ENCODE peak calls at places on chromosomes 6 and 20, in seven cellular contexts. One of them, this sample, is unnamed.

GRCh38 chr20:58722877-58723627 is 30.5 kb downstream of the NPEPL1 start:
- DNase-seq in IMR-90: no peak
- DNase-seq in foreskin fibroblast: no peak
- DNase-seq in heart left ventricle: no peak
- DNase-seq in neural progenitor cell: no peak
- DNase-seq in GM23338: no peak
- DNase-seq in heart right ventricle: no peak
- DNase-seq in this sample: no peak

GRCh38 chr6:73565767-73566485 is 45.1 kb upstream of the EEF1A1 start:
- DNase-seq in foreskin fibroblast: no peak
- DNase-seq in heart right ventricle: no peak
- DNase-seq in neural progenitor cell: peak
- DNase-seq in GM23338: peak
- DNase-seq in heart left ventricle: no peak
- DNase-seq in IMR-90: peak
- DNase-seq in this sample: peak

GRCh38 chr6:118748311-118749062 is 97.1 kb upstream of the CEP85L start:
- DNase-seq in GM23338: peak
- DNase-seq in heart right ventricle: peak
- DNase-seq in foreskin fibroblast: peak
- DNase-seq in heart left ventricle: no peak
- DNase-seq in IMR-90: peak
- DNase-seq in neural progenitor cell: peak
- DNase-seq in this sample: no peak

GRCh38 chr20:1336699-1337387 is 7.9 kb upstream of the SDCBP2 start:
- DNase-seq in heart left ventricle: peak
- DNase-seq in GM23338: peak
- DNase-seq in IMR-90: no peak
- DNase-seq in foreskin fibroblast: no peak
- DNase-seq in neural progenitor cell: no peak
- DNase-seq in heart right ventricle: peak
- DNase-seq in this sample: peak

GRCh38 chr6:37272834-37273566 is 15.1 kb upstream of the TMEM217 start:
- DNase-seq in neural progenitor cell: no peak
- DNase-seq in heart left ventricle: no peak
- DNase-seq in foreskin fibroblast: no peak
- DNase-seq in heart right ventricle: no peak
- DNase-seq in GM23338: no peak
- DNase-seq in IMR-90: no peak
- DNase-seq in this sample: no peak

GRCh38 chr6:144566868-144567615 is 281.9 kb downstream of the UTRN start:
- DNase-seq in heart right ventricle: no peak
- DNase-seq in heart left ventricle: no peak
- DNase-seq in neural progenitor cell: no peak
- DNase-seq in GM23338: no peak
- DNase-seq in foreskin fibroblast: no peak
- DNase-seq in IMR-90: no peak
- DNase-seq in this sample: no peak

GRCh38 chr6:33744001-33744848 is 2.5 kb downstream of the IP6K3 start:
- DNase-seq in heart right ventricle: peak
- DNase-seq in IMR-90: peak
- DNase-seq in neural progenitor cell: peak
- DNase-seq in GM23338: peak
- DNase-seq in heart left ventricle: peak
- DNase-seq in foreskin fibroblast: peak
- DNase-seq in this sample: peak

GRCh38 chr20:50597406-50597969 is 87.3 kb downstream of the PTPN1 start:
- DNase-seq in neural progenitor cell: no peak
- DNase-seq in heart left ventricle: no peak
- DNase-seq in IMR-90: no peak
- DNase-seq in foreskin fibroblast: no peak
- DNase-seq in GM23338: no peak
- DNase-seq in heart right ventricle: no peak
- DNase-seq in this sample: no peak

GRCh38 chr6:110689275-110689935 is 125.9 kb downstream of the CDK19 start:
- DNase-seq in neural progenitor cell: no peak
- DNase-seq in GM23338: peak
- DNase-seq in foreskin fibroblast: no peak
- DNase-seq in IMR-90: no peak
- DNase-seq in heart right ventricle: no peak
- DNase-seq in heart left ventricle: no peak
- DNase-seq in this sample: no peak

GRCh38 chr20:20521736-20522135 is 153.8 kb downstream of the INSM1 start:
- DNase-seq in IMR-90: no peak
- DNase-seq in neural progenitor cell: no peak
- DNase-seq in GM23338: no peak
- DNase-seq in foreskin fibroblast: no peak
- DNase-seq in heart left ventricle: no peak
- DNase-seq in heart right ventricle: no peak
- DNase-seq in this sample: no peak

GRCh38 chr6:5142915-5143314 is 57.8 kb downstream of the PPP1R3G start:
- DNase-seq in heart right ventricle: no peak
- DNase-seq in IMR-90: peak
- DNase-seq in neural progenitor cell: no peak
- DNase-seq in foreskin fibroblast: no peak
- DNase-seq in GM23338: no peak
- DNase-seq in heart left ventricle: no peak
- DNase-seq in this sample: no peak

GRCh38 chr6:113489946-113490345 is 367.2 kb upstream of the MARCKS start:
- DNase-seq in heart left ventricle: no peak
- DNase-seq in IMR-90: no peak
- DNase-seq in neural progenitor cell: no peak
- DNase-seq in foreskin fibroblast: no peak
- DNase-seq in GM23338: no peak
- DNase-seq in heart right ventricle: no peak
- DNase-seq in this sample: no peak

GRCh38 chr6:70956451-70957283 is at the start of gene B3GAT2:
- DNase-seq in IMR-90: peak
- DNase-seq in neural progenitor cell: peak
- DNase-seq in foreskin fibroblast: peak
- DNase-seq in heart left ventricle: peak
- DNase-seq in GM23338: peak
- DNase-seq in heart right ventricle: no peak
- DNase-seq in this sample: peak

GRCh38 chr20:610130-611046 is at the start of gene TCF15:
- DNase-seq in foreskin fibroblast: no peak
- DNase-seq in neural progenitor cell: peak
- DNase-seq in heart right ventricle: peak
- DNase-seq in IMR-90: no peak
- DNase-seq in heart left ventricle: peak
- DNase-seq in GM23338: peak
- DNase-seq in this sample: peak

GRCh38 chr6:167984144-167984719 is 13.2 kb upstream of the KIF25 start:
- DNase-seq in neural progenitor cell: peak
- DNase-seq in heart right ventricle: no peak
- DNase-seq in foreskin fibroblast: no peak
- DNase-seq in IMR-90: no peak
- DNase-seq in GM23338: no peak
- DNase-seq in heart left ventricle: no peak
- DNase-seq in this sample: no peak

DNA sequence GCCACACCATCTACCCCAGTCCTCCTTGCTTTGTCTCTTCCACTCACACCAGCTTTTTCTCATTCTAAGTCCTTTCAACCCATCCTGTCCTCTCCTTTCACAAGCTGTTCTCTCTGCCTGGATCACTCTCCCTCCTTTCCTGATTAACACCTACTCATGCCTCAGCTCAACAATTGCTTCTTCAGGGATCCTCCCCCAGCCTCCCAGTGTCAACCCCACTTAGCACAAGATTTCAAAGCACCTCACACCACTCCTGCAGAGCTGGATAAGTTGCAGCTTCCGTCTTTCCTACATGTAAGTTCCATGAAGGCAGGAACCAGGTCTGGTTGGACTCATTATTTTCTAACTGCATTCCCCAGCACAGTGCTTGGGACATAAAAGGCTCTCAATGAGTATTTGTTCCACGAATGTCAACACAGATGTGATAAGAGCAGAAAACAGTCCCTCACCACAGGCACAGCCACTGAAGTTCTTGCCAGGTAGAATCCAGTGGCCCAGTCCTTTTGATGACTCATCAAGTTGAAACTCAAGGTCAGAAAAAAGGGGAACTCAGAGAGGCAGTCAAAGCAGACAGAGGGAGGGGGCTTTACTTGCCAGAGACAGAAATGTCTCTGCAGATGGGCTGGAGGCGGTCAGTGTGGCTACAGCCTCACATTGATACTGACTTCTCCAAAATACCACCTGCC is 193.4 kb upstream of the PRDM1 start:
- DNase-seq in heart right ventricle: no peak
- DNase-seq in heart left ventricle: no peak
- DNase-seq in GM23338: no peak
- DNase-seq in foreskin fibroblast: no peak
- DNase-seq in IMR-90: no peak
- DNase-seq in neural progenitor cell: no peak
- DNase-seq in this sample: no peak
- TF ChIP-seq CTCF in heart right ventricle: no peak
- TF ChIP-seq CTCF in heart left ventricle: no peak
- TF ChIP-seq CTCF in GM23338: no peak
- TF ChIP-seq CTCF in foreskin fibroblast: no peak
- TF ChIP-seq CTCF in IMR-90: no peak
- TF ChIP-seq CTCF in neural progenitor cell: no peak
- TF ChIP-seq CTCF in this sample: no peak

DNA sequence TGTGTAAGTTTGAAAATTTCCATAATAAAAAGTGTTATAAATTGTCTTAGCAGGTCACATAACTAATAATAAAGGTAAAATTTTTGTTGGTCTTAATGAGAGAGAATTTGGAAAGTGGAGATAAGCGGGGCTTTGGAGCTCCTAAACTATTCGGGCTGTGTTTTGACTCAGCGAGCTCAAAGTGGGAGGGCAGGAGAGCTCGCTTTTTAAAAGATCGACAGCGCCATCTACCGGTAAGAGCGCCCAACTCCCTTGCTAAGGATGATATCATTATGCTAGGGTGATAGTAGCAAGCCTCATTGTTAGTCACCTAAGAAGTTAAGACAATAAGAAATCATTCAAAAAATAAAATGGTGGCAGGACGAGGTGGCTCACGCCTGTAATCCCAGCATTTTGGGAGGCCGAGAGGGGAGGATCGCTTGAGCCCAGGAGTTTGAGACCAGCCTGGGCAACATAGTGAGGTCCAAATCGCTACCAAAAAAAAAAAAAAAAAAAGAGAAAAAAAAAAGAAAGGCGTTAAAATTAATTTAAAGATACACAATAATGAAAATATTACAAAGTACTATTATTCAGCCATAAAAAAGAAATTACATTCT is 24.8 kb downstream of the C6orf15 start:
- DNase-seq in foreskin fibroblast: peak
- DNase-seq in IMR-90: peak
- DNase-seq in neural progenitor cell: peak
- DNase-seq in GM23338: peak
- DNase-seq in heart left ventricle: peak
- DNase-seq in heart right ventricle: peak
- DNase-seq in this sample: peak
- H3K4me3 ChIP-seq in foreskin fibroblast: no peak
- H3K4me3 ChIP-seq in IMR-90: no peak
- H3K4me3 ChIP-seq in neural progenitor cell: no peak
- H3K4me3 ChIP-seq in GM23338: no peak
- H3K4me3 ChIP-seq in heart left ventricle: no peak
- H3K4me3 ChIP-seq in heart right ventricle: no peak
- H3K4me3 ChIP-seq in this sample: no peak

GRCh38 chr6:107657373-107657754 is 166.7 kb downstream of the SCML4 start:
- DNase-seq in foreskin fibroblast: no peak
- DNase-seq in heart right ventricle: no peak
- DNase-seq in GM23338: no peak
- DNase-seq in neural progenitor cell: no peak
- DNase-seq in heart left ventricle: no peak
- DNase-seq in IMR-90: no peak
- DNase-seq in this sample: no peak

GRCh38 chr6:107656381-107656780 is 166.5 kb downstream of the SOBP start:
- DNase-seq in heart left ventricle: no peak
- DNase-seq in neural progenitor cell: no peak
- DNase-seq in heart right ventricle: no peak
- DNase-seq in GM23338: no peak
- DNase-seq in IMR-90: peak
- DNase-seq in foreskin fibroblast: no peak
- DNase-seq in this sample: peak

GRCh38 chr6:107658920-107659879 is 164.9 kb downstream of the SCML4 start:
- DNase-seq in GM23338: no peak
- DNase-seq in heart left ventricle: no peak
- DNase-seq in IMR-90: peak
- DNase-seq in heart right ventricle: no peak
- DNase-seq in neural progenitor cell: no peak
- DNase-seq in foreskin fibroblast: no peak
- DNase-seq in this sample: no peak

GRCh38 chr6:107656883-107657282 is 167.0 kb downstream of the SOBP start:
- DNase-seq in heart left ventricle: no peak
- DNase-seq in heart right ventricle: no peak
- DNase-seq in IMR-90: no peak
- DNase-seq in GM23338: no peak
- DNase-seq in neural progenitor cell: no peak
- DNase-seq in foreskin fibroblast: no peak
- DNase-seq in this sample: no peak

DNA sequence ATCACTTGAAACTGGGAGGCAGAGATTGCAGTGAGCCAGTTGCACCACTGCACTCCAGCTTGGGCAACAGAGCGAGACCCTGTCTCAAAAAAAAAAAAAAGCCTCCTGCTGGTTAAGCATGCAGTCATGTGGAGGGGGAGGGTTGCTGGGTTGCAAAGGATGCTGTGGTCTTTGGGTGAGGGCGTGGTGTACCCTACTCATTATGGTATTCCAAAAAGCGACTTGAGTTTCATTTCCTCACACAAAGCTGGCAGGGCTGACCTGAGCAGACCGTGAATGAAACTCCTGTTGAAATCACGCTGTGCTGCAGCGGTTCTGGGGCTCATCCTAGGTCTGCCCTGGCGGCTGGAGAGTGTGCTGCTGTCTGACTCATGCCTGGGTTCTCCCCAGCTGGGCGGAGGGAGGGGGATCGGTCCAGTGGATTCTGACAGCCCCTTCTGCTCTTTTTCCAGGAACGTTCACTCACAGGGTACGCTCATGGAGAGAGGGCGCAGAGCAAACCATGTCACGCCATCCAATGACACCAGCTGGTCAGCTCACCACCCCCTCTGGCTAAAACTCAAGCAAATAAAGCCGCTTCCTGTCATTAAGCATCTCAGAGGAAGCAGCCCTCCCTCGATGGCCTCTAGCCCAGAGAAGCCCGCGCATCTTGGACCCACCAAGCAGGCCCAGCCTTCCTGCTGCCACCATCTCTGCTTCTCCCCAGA is 166.2 kb downstream of the SCML4 start:
- DNase-seq in heart right ventricle: peak
- DNase-seq in GM23338: peak
- DNase-seq in IMR-90: peak
- DNase-seq in heart left ventricle: peak
- DNase-seq in foreskin fibroblast: peak
- DNase-seq in neural progenitor cell: no peak
- DNase-seq in this sample: peak
- TF ChIP-seq CTCF in heart right ventricle: no peak
- TF ChIP-seq CTCF in GM23338: no peak
- TF ChIP-seq CTCF in IMR-90: peak
- TF ChIP-seq CTCF in heart left ventricle: no peak
- TF ChIP-seq CTCF in foreskin fibroblast: peak
- TF ChIP-seq CTCF in neural progenitor cell: no peak
- TF ChIP-seq CTCF in this sample: no peak

DNA sequence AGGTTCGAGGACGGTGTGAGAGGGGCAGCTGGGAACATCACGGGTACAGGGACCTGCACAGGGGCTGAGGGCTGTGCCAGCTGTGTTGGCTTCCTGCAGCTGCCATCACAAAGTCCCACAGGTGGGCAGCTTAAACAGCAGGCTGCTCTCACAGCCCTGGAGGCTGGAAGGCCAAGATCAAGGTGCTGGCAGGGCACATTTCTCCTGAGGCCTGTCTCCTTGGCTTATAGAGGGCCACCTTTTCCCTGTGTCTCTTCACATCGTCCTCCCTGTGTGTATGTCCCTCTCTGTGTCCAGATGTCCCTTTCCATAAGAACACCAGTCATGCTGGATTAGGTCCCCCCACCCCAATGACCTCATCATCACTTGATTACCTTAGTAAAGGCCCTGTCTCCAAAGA is 15.1 kb upstream of the MPC1 start:
- DNase-seq in foreskin fibroblast: no peak
- DNase-seq in GM23338: no peak
- DNase-seq in heart right ventricle: no peak
- DNase-seq in neural progenitor cell: no peak
- DNase-seq in heart left ventricle: no peak
- DNase-seq in IMR-90: no peak
- DNase-seq in this sample: no peak
- H3K4me3 ChIP-seq in foreskin fibroblast: no peak
- H3K4me3 ChIP-seq in GM23338: no peak
- H3K4me3 ChIP-seq in heart right ventricle: no peak
- H3K4me3 ChIP-seq in neural progenitor cell: no peak
- H3K4me3 ChIP-seq in heart left ventricle: no peak
- H3K4me3 ChIP-seq in IMR-90: no peak
- H3K4me3 ChIP-seq in this sample: no peak